ENCODE peak calls at places on chromosomes 1 and 21, in ten cellular contexts. One of them, this sample, is unnamed.

GRCh38 chr1:208043690-208044089 is 132.8 kb upstream of the CD34 start:
- DNase-seq in stomach: no peak
- DNase-seq in progenitor cell of endocrine pancreas: no peak
- DNase-seq in endothelial cell: no peak
- DNase-seq in heart left ventricle: no peak
- DNase-seq in colonic mucosa: no peak
- DNase-seq in breast epithelium: no peak
- DNase-seq in sigmoid colon: peak
- DNase-seq in cardiac muscle cell: no peak
- DNase-seq in left ventricle myocardium inferior: peak
- DNase-seq in this sample: no peak

GRCh38 chr1:31556481-31557006 is 19.8 kb upstream of the TINAGL1 start:
- DNase-seq in colonic mucosa: no peak
- DNase-seq in cardiac muscle cell: no peak
- DNase-seq in endothelial cell: no peak
- DNase-seq in sigmoid colon: no peak
- DNase-seq in left ventricle myocardium inferior: no peak
- DNase-seq in heart left ventricle: no peak
- DNase-seq in breast epithelium: no peak
- DNase-seq in progenitor cell of endocrine pancreas: no peak
- DNase-seq in stomach: no peak
- DNase-seq in this sample: no peak

GRCh38 chr1:78840447-78841251 is 165.9 kb downstream of the ADGRL4 start:
- DNase-seq in left ventricle myocardium inferior: no peak
- DNase-seq in cardiac muscle cell: peak
- DNase-seq in progenitor cell of endocrine pancreas: no peak
- DNase-seq in sigmoid colon: no peak
- DNase-seq in endothelial cell: no peak
- DNase-seq in breast epithelium: no peak
- DNase-seq in heart left ventricle: no peak
- DNase-seq in stomach: no peak
- DNase-seq in colonic mucosa: no peak
- DNase-seq in this sample: no peak

GRCh38 chr1:238153939-238154338 is 263.2 kb upstream of the ZP4 start:
- DNase-seq in sigmoid colon: no peak
- DNase-seq in breast epithelium: no peak
- DNase-seq in stomach: no peak
- DNase-seq in left ventricle myocardium inferior: no peak
- DNase-seq in progenitor cell of endocrine pancreas: no peak
- DNase-seq in endothelial cell: no peak
- DNase-seq in colonic mucosa: no peak
- DNase-seq in heart left ventricle: no peak
- DNase-seq in cardiac muscle cell: no peak
- DNase-seq in this sample: no peak

GRCh38 chr1:6218380-6218779 is 12.5 kb downstream of the RNF207 start:
- DNase-seq in left ventricle myocardium inferior: no peak
- DNase-seq in breast epithelium: no peak
- DNase-seq in sigmoid colon: no peak
- DNase-seq in endothelial cell: no peak
- DNase-seq in colonic mucosa: no peak
- DNase-seq in cardiac muscle cell: no peak
- DNase-seq in stomach: no peak
- DNase-seq in progenitor cell of endocrine pancreas: no peak
- DNase-seq in heart left ventricle: no peak
- DNase-seq in this sample: no peak

GRCh38 chr1:171788696-171789095 is 7.2 kb downstream of the METTL13 start:
- DNase-seq in breast epithelium: no peak
- DNase-seq in colonic mucosa: no peak
- DNase-seq in endothelial cell: no peak
- DNase-seq in heart left ventricle: no peak
- DNase-seq in cardiac muscle cell: no peak
- DNase-seq in progenitor cell of endocrine pancreas: no peak
- DNase-seq in stomach: no peak
- DNase-seq in left ventricle myocardium inferior: no peak
- DNase-seq in sigmoid colon: no peak
- DNase-seq in this sample: no peak

GRCh38 chr1:35768350-35769187 is 1.2 kb downstream of the CLSPN start:
- DNase-seq in endothelial cell: no peak
- DNase-seq in progenitor cell of endocrine pancreas: no peak
- DNase-seq in colonic mucosa: no peak
- DNase-seq in heart left ventricle: no peak
- DNase-seq in cardiac muscle cell: no peak
- DNase-seq in sigmoid colon: no peak
- DNase-seq in stomach: no peak
- DNase-seq in breast epithelium: no peak
- DNase-seq in left ventricle myocardium inferior: no peak
- DNase-seq in this sample: no peak

GRCh38 chr1:57003398-57004139 is 37.8 kb upstream of the C8B start:
- DNase-seq in sigmoid colon: no peak
- DNase-seq in progenitor cell of endocrine pancreas: no peak
- DNase-seq in cardiac muscle cell: no peak
- DNase-seq in colonic mucosa: no peak
- DNase-seq in heart left ventricle: no peak
- DNase-seq in breast epithelium: no peak
- DNase-seq in stomach: no peak
- DNase-seq in left ventricle myocardium inferior: no peak
- DNase-seq in endothelial cell: no peak
- DNase-seq in this sample: no peak

GRCh38 chr1:225700164-225700740 is 47.3 kb upstream of the ENAH start:
- DNase-seq in stomach: no peak
- DNase-seq in heart left ventricle: no peak
- DNase-seq in left ventricle myocardium inferior: no peak
- DNase-seq in cardiac muscle cell: no peak
- DNase-seq in endothelial cell: no peak
- DNase-seq in progenitor cell of endocrine pancreas: no peak
- DNase-seq in sigmoid colon: no peak
- DNase-seq in breast epithelium: no peak
- DNase-seq in colonic mucosa: no peak
- DNase-seq in this sample: no peak

GRCh38 chr1:225695578-225696332 is 42.8 kb upstream of the ENAH start:
- DNase-seq in sigmoid colon: no peak
- DNase-seq in heart left ventricle: no peak
- DNase-seq in left ventricle myocardium inferior: no peak
- DNase-seq in stomach: no peak
- DNase-seq in endothelial cell: no peak
- DNase-seq in colonic mucosa: no peak
- DNase-seq in cardiac muscle cell: no peak
- DNase-seq in breast epithelium: no peak
- DNase-seq in progenitor cell of endocrine pancreas: no peak
- DNase-seq in this sample: no peak

GRCh38 chr1:225699336-225699735 is 46.4 kb upstream of the ENAH start:
- DNase-seq in colonic mucosa: no peak
- DNase-seq in heart left ventricle: no peak
- DNase-seq in cardiac muscle cell: no peak
- DNase-seq in sigmoid colon: no peak
- DNase-seq in endothelial cell: no peak
- DNase-seq in progenitor cell of endocrine pancreas: no peak
- DNase-seq in left ventricle myocardium inferior: no peak
- DNase-seq in stomach: no peak
- DNase-seq in breast epithelium: no peak
- DNase-seq in this sample: no peak

GRCh38 chr1:225697437-225697836 is 44.5 kb upstream of the ENAH start:
- DNase-seq in stomach: no peak
- DNase-seq in sigmoid colon: peak
- DNase-seq in endothelial cell: no peak
- DNase-seq in heart left ventricle: peak
- DNase-seq in cardiac muscle cell: no peak
- DNase-seq in breast epithelium: no peak
- DNase-seq in colonic mucosa: no peak
- DNase-seq in progenitor cell of endocrine pancreas: no peak
- DNase-seq in left ventricle myocardium inferior: peak
- DNase-seq in this sample: no peak

GRCh38 chr1:225700889-225701465 is 48.1 kb upstream of the ENAH start:
- DNase-seq in breast epithelium: no peak
- DNase-seq in cardiac muscle cell: no peak
- DNase-seq in left ventricle myocardium inferior: no peak
- DNase-seq in colonic mucosa: no peak
- DNase-seq in stomach: no peak
- DNase-seq in heart left ventricle: no peak
- DNase-seq in progenitor cell of endocrine pancreas: no peak
- DNase-seq in sigmoid colon: no peak
- DNase-seq in endothelial cell: no peak
- DNase-seq in this sample: no peak
- TF ChIP-seq CTCF in breast epithelium: no peak
- TF ChIP-seq CTCF in cardiac muscle cell: no peak
- TF ChIP-seq CTCF in left ventricle myocardium inferior: no peak
- TF ChIP-seq CTCF in colonic mucosa: no peak
- TF ChIP-seq CTCF in stomach: no peak
- TF ChIP-seq CTCF in heart left ventricle: no peak
- TF ChIP-seq CTCF in progenitor cell of endocrine pancreas: no peak
- TF ChIP-seq CTCF in sigmoid colon: no peak
- TF ChIP-seq CTCF in endothelial cell: no peak
- TF ChIP-seq CTCF in this sample: no peak

DNA sequence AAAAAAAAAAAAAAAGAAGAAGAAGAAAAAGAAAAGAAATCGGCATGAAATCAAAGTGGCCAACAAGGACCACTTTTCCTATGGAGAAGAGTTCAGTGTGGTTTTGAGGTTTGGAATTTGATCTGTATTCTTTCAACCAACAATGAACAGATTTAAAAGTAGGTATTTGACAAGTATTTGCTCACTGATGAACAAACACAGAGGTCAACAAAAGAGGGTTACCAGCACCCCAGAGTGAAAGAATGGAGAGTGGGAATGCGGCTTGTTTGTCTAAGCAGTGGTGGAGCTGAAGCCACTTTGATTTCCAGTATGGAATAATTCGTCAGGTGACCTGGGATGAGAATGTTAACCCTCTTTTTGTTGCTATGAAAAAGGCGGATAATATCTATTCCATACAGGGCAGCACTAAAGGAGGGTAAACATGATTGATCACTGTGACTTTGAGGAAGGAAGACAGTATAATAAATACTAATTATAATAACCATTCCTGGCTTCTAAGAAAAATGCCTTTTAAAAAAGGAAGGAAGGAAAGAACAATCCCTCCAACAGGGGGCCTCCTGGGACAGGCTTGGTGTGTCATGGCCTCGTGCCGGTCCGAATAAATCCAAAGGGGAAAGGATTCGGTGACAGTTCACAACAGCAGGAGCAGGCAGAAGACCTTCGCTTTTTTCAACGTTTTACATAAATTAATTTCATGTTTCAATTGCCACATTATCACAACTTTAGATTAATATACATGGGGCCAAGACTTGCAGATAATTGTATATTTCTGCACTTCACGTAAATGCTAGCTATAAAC is 37.2 kb upstream of the SIM2 start:
- DNase-seq in left ventricle myocardium inferior: no peak
- DNase-seq in stomach: peak
- DNase-seq in sigmoid colon: no peak
- DNase-seq in heart left ventricle: no peak
- DNase-seq in progenitor cell of endocrine pancreas: no peak
- DNase-seq in colonic mucosa: peak
- DNase-seq in endothelial cell: peak
- DNase-seq in breast epithelium: no peak
- DNase-seq in cardiac muscle cell: peak
- DNase-seq in this sample: no peak
- TF ChIP-seq CTCF in left ventricle myocardium inferior: peak
- TF ChIP-seq CTCF in stomach: peak
- TF ChIP-seq CTCF in sigmoid colon: no peak
- TF ChIP-seq CTCF in heart left ventricle: peak
- TF ChIP-seq CTCF in progenitor cell of endocrine pancreas: peak
- TF ChIP-seq CTCF in colonic mucosa: peak
- TF ChIP-seq CTCF in endothelial cell: no peak
- TF ChIP-seq CTCF in breast epithelium: no peak
- TF ChIP-seq CTCF in cardiac muscle cell: peak
- TF ChIP-seq CTCF in this sample: no peak

GRCh38 chr1:100323428-100324106 is 28.7 kb upstream of the CDC14A start:
- DNase-seq in left ventricle myocardium inferior: peak
- DNase-seq in cardiac muscle cell: no peak
- DNase-seq in stomach: peak
- DNase-seq in sigmoid colon: no peak
- DNase-seq in heart left ventricle: no peak
- DNase-seq in breast epithelium: no peak
- DNase-seq in progenitor cell of endocrine pancreas: no peak
- DNase-seq in endothelial cell: no peak
- DNase-seq in colonic mucosa: no peak
- DNase-seq in this sample: no peak

GRCh38 chr1:100321098-100321493 is 31.2 kb upstream of the CDC14A start:
- DNase-seq in left ventricle myocardium inferior: no peak
- DNase-seq in endothelial cell: no peak
- DNase-seq in stomach: no peak
- DNase-seq in sigmoid colon: no peak
- DNase-seq in heart left ventricle: no peak
- DNase-seq in breast epithelium: no peak
- DNase-seq in progenitor cell of endocrine pancreas: no peak
- DNase-seq in cardiac muscle cell: no peak
- DNase-seq in colonic mucosa: no peak
- DNase-seq in this sample: no peak

GRCh38 chr1:100322436-100323211 is 29.7 kb upstream of the CDC14A start:
- DNase-seq in heart left ventricle: no peak
- DNase-seq in endothelial cell: no peak
- DNase-seq in progenitor cell of endocrine pancreas: no peak
- DNase-seq in colonic mucosa: no peak
- DNase-seq in sigmoid colon: no peak
- DNase-seq in cardiac muscle cell: no peak
- DNase-seq in left ventricle myocardium inferior: no peak
- DNase-seq in stomach: no peak
- DNase-seq in breast epithelium: no peak
- DNase-seq in this sample: no peak

GRCh38 chr1:100316622-100317021 is 35.7 kb upstream of the CDC14A start:
- DNase-seq in progenitor cell of endocrine pancreas: no peak
- DNase-seq in left ventricle myocardium inferior: no peak
- DNase-seq in heart left ventricle: no peak
- DNase-seq in stomach: no peak
- DNase-seq in cardiac muscle cell: no peak
- DNase-seq in breast epithelium: no peak
- DNase-seq in colonic mucosa: no peak
- DNase-seq in endothelial cell: no peak
- DNase-seq in sigmoid colon: no peak
- DNase-seq in this sample: no peak

GRCh38 chr1:100320311-100321097 is 31.8 kb upstream of the CDC14A start:
- DNase-seq in left ventricle myocardium inferior: no peak
- DNase-seq in heart left ventricle: no peak
- DNase-seq in breast epithelium: no peak
- DNase-seq in sigmoid colon: no peak
- DNase-seq in progenitor cell of endocrine pancreas: no peak
- DNase-seq in colonic mucosa: no peak
- DNase-seq in stomach: no peak
- DNase-seq in endothelial cell: no peak
- DNase-seq in cardiac muscle cell: no peak
- DNase-seq in this sample: no peak
- TF ChIP-seq CTCF in left ventricle myocardium inferior: no peak
- TF ChIP-seq CTCF in heart left ventricle: no peak
- TF ChIP-seq CTCF in breast epithelium: no peak
- TF ChIP-seq CTCF in sigmoid colon: no peak
- TF ChIP-seq CTCF in progenitor cell of endocrine pancreas: no peak
- TF ChIP-seq CTCF in colonic mucosa: no peak
- TF ChIP-seq CTCF in stomach: no peak
- TF ChIP-seq CTCF in endothelial cell: no peak
- TF ChIP-seq CTCF in cardiac muscle cell: no peak
- TF ChIP-seq CTCF in this sample: no peak

GRCh38 chr1:103267271-103267670 is 158.9 kb upstream of the COL11A1 start:
- DNase-seq in cardiac muscle cell: no peak
- DNase-seq in stomach: no peak
- DNase-seq in progenitor cell of endocrine pancreas: no peak
- DNase-seq in sigmoid colon: no peak
- DNase-seq in colonic mucosa: no peak
- DNase-seq in left ventricle myocardium inferior: no peak
- DNase-seq in heart left ventricle: no peak
- DNase-seq in endothelial cell: no peak
- DNase-seq in breast epithelium: no peak
- DNase-seq in this sample: no peak

GRCh38 chr1:103266036-103266435 is 157.7 kb upstream of the COL11A1 start:
- DNase-seq in cardiac muscle cell: no peak
- DNase-seq in left ventricle myocardium inferior: no peak
- DNase-seq in breast epithelium: no peak
- DNase-seq in heart left ventricle: no peak
- DNase-seq in progenitor cell of endocrine pancreas: no peak
- DNase-seq in stomach: no peak
- DNase-seq in colonic mucosa: no peak
- DNase-seq in sigmoid colon: no peak
- DNase-seq in endothelial cell: no peak
- DNase-seq in this sample: no peak

GRCh38 chr1:103267893-103268292 is 159.6 kb upstream of the COL11A1 start:
- DNase-seq in colonic mucosa: no peak
- DNase-seq in sigmoid colon: no peak
- DNase-seq in progenitor cell of endocrine pancreas: no peak
- DNase-seq in endothelial cell: no peak
- DNase-seq in heart left ventricle: no peak
- DNase-seq in cardiac muscle cell: no peak
- DNase-seq in left ventricle myocardium inferior: no peak
- DNase-seq in stomach: no peak
- DNase-seq in breast epithelium: no peak
- DNase-seq in this sample: no peak

DNA sequence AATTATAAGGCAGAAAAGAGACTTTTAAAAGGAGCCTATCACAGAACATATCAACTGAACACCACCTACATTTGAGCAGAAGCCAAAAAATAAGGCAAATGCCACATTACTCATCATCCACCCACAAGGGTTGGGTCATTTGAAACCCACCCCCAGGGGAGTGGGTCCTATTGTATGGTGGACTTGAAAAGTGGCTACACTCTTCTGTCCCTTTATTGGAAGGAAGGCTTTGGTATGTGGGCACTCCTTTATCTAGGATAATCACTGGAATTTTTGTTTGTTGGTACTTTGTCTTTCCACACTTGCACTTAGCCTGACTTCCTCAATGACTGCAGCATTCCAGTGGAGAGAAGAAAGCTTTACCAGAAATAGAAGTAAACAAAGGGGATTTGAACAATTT is 157.2 kb upstream of the COL11A1 start:
- DNase-seq in heart left ventricle: no peak
- DNase-seq in stomach: no peak
- DNase-seq in endothelial cell: no peak
- DNase-seq in colonic mucosa: no peak
- DNase-seq in cardiac muscle cell: peak
- DNase-seq in breast epithelium: no peak
- DNase-seq in progenitor cell of endocrine pancreas: no peak
- DNase-seq in left ventricle myocardium inferior: no peak
- DNase-seq in sigmoid colon: no peak
- DNase-seq in this sample: no peak
- TF ChIP-seq CTCF in heart left ventricle: no peak
- TF ChIP-seq CTCF in stomach: no peak
- TF ChIP-seq CTCF in endothelial cell: no peak
- TF ChIP-seq CTCF in colonic mucosa: no peak
- TF ChIP-seq CTCF in cardiac muscle cell: no peak
- TF ChIP-seq CTCF in breast epithelium: no peak
- TF ChIP-seq CTCF in progenitor cell of endocrine pancreas: no peak
- TF ChIP-seq CTCF in left ventricle myocardium inferior: no peak
- TF ChIP-seq CTCF in sigmoid colon: no peak
- TF ChIP-seq CTCF in this sample: no peak

This sample was measured in activated B cell treated with CpG ODN at 0.5 μM for 24 hours.